ENCODE peak calls at places on chromosome 13, in ten cellular contexts. Y, G, L, W, Z, S, J, B, O and H are unnamed samples. For H3K36me3, the result is how much of the 10 kb centered on the place peaks cover.

GRCh38 chr13:45042539-45042938 is 53.2 kb downstream of the GPALPP1 start:
- DNase-seq in B (no peak), Y (no peak), L (no peak), O (no peak), Z (no peak), J (no peak), S (no peak), W (no peak), G (no peak), H (peak)

GRCh38 chr13:90375851-90376250 is 971.6 kb upstream of the MIR17HG start:
- DNase-seq in G (no peak), Y (no peak), L (no peak), J (no peak), S (no peak), B (no peak), Z (no peak), W (no peak), O (no peak), H (no peak)

GRCh38 chr13:24215732-24216131 is 55.2 kb downstream of the SPATA13 start:
- DNase-seq in S (peak), O (no peak), Z (peak), G (peak), W (no peak), J (peak), L (peak), Y (peak), B (no peak), H (peak)

GRCh38 chr13:25752957-25753540 is 298.8 kb downstream of the SHISA2 start:
- DNase-seq in B (no peak), W (peak), J (no peak), S (peak), Z (peak), O (peak), G (peak), Y (peak), L (peak), H (peak)

GRCh38 chr13:113887700-113888201 is 23.9 kb upstream of the GAS6 start:
- DNase-seq in B (no peak), G (no peak), Z (peak), S (no peak), Y (peak), O (no peak), L (no peak), J (no peak), W (no peak), H (no peak)

GRCh38 chr13:78978381-78978998 is 319.5 kb upstream of the OBI1 start:
- DNase-seq in W (peak), L (peak), S (peak), J (no peak), G (peak), O (peak), B (no peak), Y (peak), Z (peak), H (peak)

GRCh38 chr13:113152894-113153809 is 5.3 kb upstream of the PROZ start:
- DNase-seq in J (peak), G (no peak), O (peak), L (peak), S (peak), B (peak), Z (no peak), Y (peak), W (peak), H (peak)

GRCh38 chr13:70732611-70733010 is 624.4 kb upstream of the KLHL1 start:
- DNase-seq in L (no peak), G (no peak), J (no peak), B (no peak), W (no peak), O (no peak), Z (no peak), S (no peak), Y (no peak), H (no peak)

DNA sequence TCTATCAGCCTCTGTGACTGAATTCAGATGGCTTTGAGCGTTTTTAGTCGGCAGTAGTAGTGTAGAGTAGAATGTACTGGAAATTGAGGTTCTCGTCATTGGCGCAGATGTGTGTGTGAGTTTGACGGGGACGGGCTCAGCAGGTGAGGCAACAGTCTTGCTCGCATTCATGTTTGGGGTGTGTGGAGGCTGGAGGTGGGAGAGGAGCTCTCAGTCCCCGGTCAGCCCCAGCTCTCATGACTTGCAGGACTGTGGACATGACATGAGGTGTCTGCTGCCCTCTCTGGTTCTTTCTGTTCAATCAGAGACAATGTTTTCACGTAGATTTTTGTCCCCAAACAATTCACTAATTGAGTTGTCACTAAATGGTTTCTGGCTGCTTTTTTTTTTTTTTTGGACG is 57.2 kb downstream of the ING1 start:
- DNase-seq in S (no peak), L (no peak), G (no peak), W (no peak), Z (no peak), B (no peak), O (no peak), Y (no peak), J (no peak), H (no peak)
- TF ChIP-seq POLR2A in S (no peak), L (no peak), G (no peak), W (no peak), Z (no peak), B (no peak), O (no peak), Y (no peak), J (no peak), H (no peak)

GRCh38 chr13:47957073-47957472 is 44.0 kb downstream of the SUCLA2 start:
- DNase-seq in O (no peak), W (no peak), G (no peak), Y (no peak), Z (no peak), J (no peak), S (no peak), B (no peak), L (no peak), H (no peak)
- H3K36me3 ChIP-seq in O (under half), W (half or more), G (under half), Y (half or more), Z (under half), J (under half), S (under half), B (half or more), L (under half), H (under half)

GRCh38 chr13:43269037-43269476 is 245.7 kb downstream of the DNAJC15 start:
- DNase-seq in Y (peak), O (no peak), Z (peak), B (no peak), W (peak), J (no peak), L (peak), G (peak), S (peak), H (peak)
- TF ChIP-seq POLR2A in Y (no peak), O (no peak), Z (no peak), B (no peak), W (no peak), J (no peak), L (no peak), G (no peak), S (no peak), H (no peak)

GRCh38 chr13:51955281-51955771 is 55.9 kb downstream of the ATP7B start:
- DNase-seq in Z (no peak), G (no peak), Y (no peak), O (no peak), L (no peak), W (peak), J (no peak), S (no peak), B (peak), H (no peak)
- H3K36me3 ChIP-seq in Z (under half), G (under half), Y (under half), O (under half), L (under half), W (under half), J (under half), S (under half), B (under half), H (under half)